ENCODE peak calls at places on chromosomes 2 and 18, in seven cellular contexts. S is heart right ventricle; D is effector CD4-positive, alpha-beta T cell; M is stimulated activated CD4-positive, alpha-beta T cell treated with anti-CD3 and anti-CD28 coated beads, Interleukin-15, amount 100 ng/mL, for 1 hour; G is stimulated activated naive CD8-positive, alpha-beta T cell treated with anti-CD3 and anti-CD28 coated beads, Interleukin-15, amount 100 ng/mL, for 72 hours; L is tibial artery; F is midbrain. O is an unnamed sample.

GRCh38 chr2:24887325-24887874 is 32.6 kb downstream of the ADCY3 start:
- DNase-seq in S (no peak), D (no peak), M (no peak), G (no peak), L (no peak), F (no peak), O (no peak)

GRCh38 chr2:119476301-119477117 is 44.9 kb downstream of the TMEM37 start:
- DNase-seq in S (no peak), D (no peak), M (no peak), G (peak), L (peak), F (peak), O (peak)

GRCh38 chr2:47056374-47056773 is 98.7 kb downstream of the STPG4 start:
- DNase-seq in S (no peak), D (no peak), M (no peak), G (no peak), L (peak), F (no peak), O (peak)

GRCh38 chr2:232896700-232897385 is 26.8 kb downstream of the SNORC start:
- DNase-seq in S (no peak), D (no peak), M (no peak), G (no peak), L (peak), F (no peak), O (no peak)

GRCh38 chr2:217852812-217853211 is 150.0 kb downstream of the TNS1 start:
- DNase-seq in S (no peak), D (no peak), M (no peak), G (no peak), L (no peak), F (no peak), O (no peak)

GRCh38 chr2:161710131-161710915 is 86.1 kb downstream of the SLC4A10 start:
- DNase-seq in S (no peak), D (no peak), M (no peak), G (no peak), L (no peak), F (no peak), O (no peak)

GRCh38 chr2:120397362-120397811 is 51.5 kb downstream of the INHBB start:
- DNase-seq in S (no peak), D (no peak), M (no peak), G (no peak), L (no peak), F (no peak), O (no peak)

GRCh38 chr18:44696892-44697291 is 16.2 kb downstream of the SETBP1 start:
- DNase-seq in S (peak), D (no peak), M (no peak), G (no peak), L (no peak), F (no peak), O (peak)

GRCh38 chr2:16019060-16019475 is 78.7 kb downstream of the MYCN start:
- DNase-seq in S (no peak), D (no peak), M (no peak), G (no peak), L (no peak), F (no peak), O (no peak)

GRCh38 chr2:157497603-157498314 is 53.9 kb upstream of the CYTIP start:
- DNase-seq in S (no peak), D (no peak), M (no peak), G (no peak), L (no peak), F (peak), O (no peak)

GRCh38 chr2:200049086-200049485 is 93.7 kb downstream of the MAIP1 start:
- DNase-seq in S (no peak), D (no peak), M (no peak), G (no peak), L (no peak), F (no peak), O (no peak)

GRCh38 chr2:120436460-120436739 is 90.5 kb downstream of the INHBB start:
- DNase-seq in S (no peak), D (no peak), M (no peak), G (no peak), L (no peak), F (no peak), O (peak)

GRCh38 chr18:40824291-40824690 is 1130.7 kb upstream of the PIK3C3 start:
- DNase-seq in S (no peak), D (no peak), M (no peak), G (no peak), L (no peak), F (no peak), O (no peak)

GRCh38 chr2:201795608-201796477 is 10.5 kb upstream of the CDK15 start:
- DNase-seq in S (peak), D (no peak), M (no peak), G (no peak), L (no peak), F (peak), O (no peak)

GRCh38 chr2:202036601-202037037 is 3.0 kb downstream of the FZD7 start:
- DNase-seq in S (no peak), D (no peak), M (no peak), G (no peak), L (no peak), F (no peak), O (peak)

GRCh38 chr2:237201461-237202287 is 116.0 kb downstream of the COPS8 start:
- DNase-seq in S (no peak), D (no peak), M (no peak), G (no peak), L (peak), F (no peak), O (no peak)

GRCh38 chr2:190540048-190540447 is 5.5 kb upstream of the NEMP2 start:
- DNase-seq in S (no peak), D (no peak), M (no peak), G (no peak), L (no peak), F (no peak), O (no peak)

GRCh38 chr2:217325251-217325650 is 465.4 kb upstream of the TNP1 start:
- DNase-seq in S (no peak), D (no peak), M (no peak), G (no peak), L (no peak), F (no peak), O (no peak)

GRCh38 chr18:32420084-32420483 is 50.6 kb downstream of the GAREM1 start:
- DNase-seq in S (no peak), D (no peak), M (no peak), G (no peak), L (no peak), F (no peak), O (no peak)

GRCh38 chr2:20669609-20670314 is 2.8 kb downstream of the GDF7 start:
- DNase-seq in S (no peak), D (no peak), M (no peak), G (no peak), L (no peak), F (no peak), O (no peak)

GRCh38 chr2:164808776-164809175 is 32.8 kb downstream of the COBLL1 start:
- DNase-seq in S (no peak), D (no peak), M (no peak), G (no peak), L (no peak), F (no peak), O (no peak)

GRCh38 chr2:40127890-40128548 is 323.9 kb downstream of the SLC8A1 start:
- DNase-seq in S (no peak), D (no peak), M (no peak), G (no peak), L (no peak), F (no peak), O (no peak)

GRCh38 chr18:11387880-11388279 is 221.5 kb upstream of the SLC35G4 start:
- DNase-seq in S (peak), D (no peak), M (no peak), G (no peak), L (peak), F (peak), O (peak)

O was measured in left ventricle myocardium superior.